ENCODE peak calls at places on chromosomes 6 and 20, in nine cellular contexts. H is right cardiac atrium, B is activated B cell treated with CpG ODN at 0.5 μM for 24 hours, N is Right ventricle myocardium inferior, F is GM23338, E is upper lobe of right lung, M is omental fat pad, W is left cardiac atrium, T is T-helper 17 cell. J is an unnamed sample.

GRCh38 chr6:158730175-158730907 is 80.5 kb downstream of the SYTL3 start:
- ATAC-seq in H (no peak), B (no peak), N (no peak), F (peak; percentile 88), E (no peak), M (no peak), W (no peak), T (no peak), J (no peak)

GRCh38 chr6:166540631-166541331 is 45.7 kb downstream of the RAMACL start:
- ATAC-seq in H (peak; percentile 69), B (peak; percentile 92), N (peak; percentile 38), F (peak; percentile 16), E (peak; percentile 86), M (peak; percentile 50), W (peak; percentile 74), T (peak; percentile 95), J (peak; percentile 95)

GRCh38 chr6:12033770-12034169 is 21.7 kb downstream of the HIVEP1 start:
- ATAC-seq in H (peak; percentile 43), B (no peak), N (no peak), F (no peak), E (peak; percentile 75), M (peak; percentile 84), W (peak; percentile 82), T (no peak), J (no peak)

GRCh38 chr6:132399376-132400074 is 1.8 kb downstream of the MOXD1 start:
- ATAC-seq in H (no peak), B (no peak), N (no peak), F (no peak), E (no peak), M (no peak), W (no peak), T (no peak), J (no peak)

GRCh38 chr6:149962461-149963211 is 1.1 kb upstream of the ULBP1 start:
- ATAC-seq in H (no peak), B (no peak), N (no peak), F (peak; percentile 8), E (no peak), M (no peak), W (no peak), T (no peak), J (no peak)

GRCh38 chr6:17585766-17586502 is 14.2 kb upstream of the FAM8A1 start:
- ATAC-seq in H (no peak), B (peak; percentile 31), N (no peak), F (peak; percentile 76), E (peak; percentile 84), M (no peak), W (no peak), T (no peak), J (no peak)

GRCh38 chr20:50001784-50002311 is 19.1 kb downstream of the SNAI1 start:
- ATAC-seq in H (no peak), B (no peak), N (no peak), F (no peak), E (no peak), M (no peak), W (no peak), T (no peak), J (no peak)

GRCh38 chr6:135115411-135116293 is 61.0 kb upstream of the HBS1L start:
- ATAC-seq in H (no peak), B (no peak), N (no peak), F (no peak), E (no peak), M (no peak), W (no peak), T (peak; percentile 36), J (peak; percentile 35)

GRCh38 chr6:107618672-107619071 is 128.8 kb downstream of the SOBP start:
- ATAC-seq in H (no peak), B (peak; percentile 94), N (no peak), F (peak; percentile 27), E (peak; percentile 29), M (no peak), W (peak; percentile 17), T (peak; percentile 80), J (peak; percentile 98)

GRCh38 chr6:169472786-169473416 is 219.3 kb upstream of the THBS2 start:
- ATAC-seq in H (peak; percentile 40), B (no peak), N (no peak), F (no peak), E (no peak), M (no peak), W (peak; percentile 74), T (no peak), J (no peak)

GRCh38 chr20:57566399-57566798 is 5.5 kb downstream of the PCK1 start:
- ATAC-seq in H (no peak), B (no peak), N (no peak), F (no peak), E (no peak), M (no peak), W (no peak), T (no peak), J (no peak)

GRCh38 chr6:53744321-53744720 is 50.5 kb upstream of the LRRC1 start:
- ATAC-seq in H (no peak), B (no peak), N (no peak), F (no peak), E (no peak), M (no peak), W (no peak), T (no peak), J (no peak)

GRCh38 chr6:111382476-111383294 is 100.3 kb downstream of the REV3L start:
- ATAC-seq in H (peak; percentile 61), B (no peak), N (peak; percentile 57), F (no peak), E (peak; percentile 78), M (no peak), W (peak; percentile 45), T (no peak), J (no peak)

GRCh38 chr6:106108129-106108528 is 22.0 kb downstream of the PRDM1 start:
- ATAC-seq in H (no peak), B (no peak), N (no peak), F (no peak), E (no peak), M (no peak), W (no peak), T (no peak), J (no peak)

GRCh38 chr6:1099257-1099656 is 212.6 kb upstream of the FOXQ1 start:
- ATAC-seq in H (no peak), B (no peak), N (no peak), F (no peak), E (no peak), M (no peak), W (no peak), T (no peak), J (no peak)

GRCh38 chr20:16279320-16279719 is 293.9 kb downstream of the KIF16B start:
- ATAC-seq in H (no peak), B (no peak), N (no peak), F (peak; percentile 40), E (no peak), M (no peak), W (no peak), T (no peak), J (no peak)

GRCh38 chr6:33314943-33315752 is 1.3 kb upstream of the TAPBP start:
- ATAC-seq in H (peak; percentile 1), B (no peak), N (no peak), F (peak; percentile 14), E (no peak), M (no peak), W (peak; percentile 4), T (no peak), J (peak; percentile 0)

GRCh38 chr6:74579794-74580193 is 626.1 kb downstream of the COL12A1 start:
- ATAC-seq in H (no peak), B (no peak), N (no peak), F (no peak), E (no peak), M (no peak), W (no peak), T (no peak), J (no peak)

GRCh38 chr6:35519313-35520015 is 6.8 kb upstream of the TULP1 start:
- ATAC-seq in H (no peak), B (no peak), N (no peak), F (no peak), E (no peak), M (no peak), W (no peak), T (no peak), J (no peak)